ENCODE peak calls at places on chromosomes 4 and X, in six cellular contexts. One of them, this sample, is unnamed.

GRCh38 chrX:554271-554670 is 76.3 kb upstream of the SHOX start:
- DNase-seq in adipocyte: no peak
- DNase-seq in gastrocnemius medialis: no peak
- DNase-seq in NAMALWA: no peak
- DNase-seq in H1: peak; percentile 27
- DNase-seq in activated CD4-positive, CD25-positive, alpha-beta regulatory T cell: no peak
- DNase-seq in this sample: no peak

GRCh38 chr4:2359591-2360390 is 58.7 kb downstream of the ZFYVE28 start:
- DNase-seq in adipocyte: no peak
- DNase-seq in gastrocnemius medialis: no peak
- DNase-seq in NAMALWA: no peak
- DNase-seq in H1: no peak
- DNase-seq in activated CD4-positive, CD25-positive, alpha-beta regulatory T cell: no peak
- DNase-seq in this sample: no peak

GRCh38 chr4:152166567-152166966 is 369.3 kb downstream of the FBXW7 start:
- DNase-seq in adipocyte: peak; percentile 13
- DNase-seq in gastrocnemius medialis: no peak
- DNase-seq in NAMALWA: no peak
- DNase-seq in H1: peak; percentile 68
- DNase-seq in activated CD4-positive, CD25-positive, alpha-beta regulatory T cell: no peak
- DNase-seq in this sample: no peak

GRCh38 chr4:3342182-3342854 is 49.5 kb downstream of the RGS12 start:
- DNase-seq in adipocyte: peak; percentile 62
- DNase-seq in gastrocnemius medialis: no peak
- DNase-seq in NAMALWA: no peak
- DNase-seq in H1: no peak
- DNase-seq in activated CD4-positive, CD25-positive, alpha-beta regulatory T cell: no peak
- DNase-seq in this sample: no peak

GRCh38 chrX:132118361-132118760 is 9.5 kb downstream of the FRMD7 start:
- DNase-seq in adipocyte: no peak
- DNase-seq in gastrocnemius medialis: no peak
- DNase-seq in NAMALWA: peak; percentile 1
- DNase-seq in H1: peak; percentile 46
- DNase-seq in activated CD4-positive, CD25-positive, alpha-beta regulatory T cell: no peak
- DNase-seq in this sample: no peak

GRCh38 chr4:135185256-135185655 is 983.7 kb upstream of the PABPC4L start:
- DNase-seq in adipocyte: no peak
- DNase-seq in gastrocnemius medialis: no peak
- DNase-seq in NAMALWA: no peak
- DNase-seq in H1: peak; percentile 61
- DNase-seq in activated CD4-positive, CD25-positive, alpha-beta regulatory T cell: no peak
- DNase-seq in this sample: no peak

GRCh38 chr4:36841583-36842326 is 402.8 kb upstream of the NWD2 start:
- DNase-seq in adipocyte: no peak
- DNase-seq in gastrocnemius medialis: no peak
- DNase-seq in NAMALWA: no peak
- DNase-seq in H1: no peak
- DNase-seq in activated CD4-positive, CD25-positive, alpha-beta regulatory T cell: no peak
- DNase-seq in this sample: no peak

GRCh38 chrX:85037114-85037513 is 33.4 kb downstream of the APOOL start:
- DNase-seq in adipocyte: no peak
- DNase-seq in gastrocnemius medialis: no peak
- DNase-seq in NAMALWA: no peak
- DNase-seq in H1: no peak
- DNase-seq in activated CD4-positive, CD25-positive, alpha-beta regulatory T cell: no peak
- DNase-seq in this sample: no peak

GRCh38 chr4:146638801-146639351 is at the start of gene POU4F2:
- DNase-seq in adipocyte: peak; percentile 52
- DNase-seq in gastrocnemius medialis: no peak
- DNase-seq in NAMALWA: no peak
- DNase-seq in H1: peak; percentile 83
- DNase-seq in activated CD4-positive, CD25-positive, alpha-beta regulatory T cell: no peak
- DNase-seq in this sample: no peak

GRCh38 chr4:109303141-109303499 is 662 bp upstream of the COL25A1 start:
- DNase-seq in adipocyte: peak; percentile 19
- DNase-seq in gastrocnemius medialis: no peak
- DNase-seq in NAMALWA: no peak
- DNase-seq in H1: no peak
- DNase-seq in activated CD4-positive, CD25-positive, alpha-beta regulatory T cell: no peak
- DNase-seq in this sample: peak; percentile 40

GRCh38 chrX:46647251-46647650 is 73.7 kb downstream of the CHST7 start:
- DNase-seq in adipocyte: peak; percentile 35
- DNase-seq in gastrocnemius medialis: no peak
- DNase-seq in NAMALWA: no peak
- DNase-seq in H1: no peak
- DNase-seq in activated CD4-positive, CD25-positive, alpha-beta regulatory T cell: no peak
- DNase-seq in this sample: no peak

GRCh38 chrX:151970661-151971060 is 3.8 kb downstream of the GABRE start:
- DNase-seq in adipocyte: peak; percentile 67
- DNase-seq in gastrocnemius medialis: peak; percentile 32
- DNase-seq in NAMALWA: no peak
- DNase-seq in H1: no peak
- DNase-seq in activated CD4-positive, CD25-positive, alpha-beta regulatory T cell: no peak
- DNase-seq in this sample: peak; percentile 79

GRCh38 chrX:129678176-129678880 is 23.6 kb upstream of the APLN start:
- DNase-seq in adipocyte: no peak
- DNase-seq in gastrocnemius medialis: no peak
- DNase-seq in NAMALWA: no peak
- DNase-seq in H1: no peak
- DNase-seq in activated CD4-positive, CD25-positive, alpha-beta regulatory T cell: peak; percentile 31
- DNase-seq in this sample: peak; percentile 62

GRCh38 chrX:8815460-8816065 is 14.4 kb upstream of the FAM9A start:
- DNase-seq in adipocyte: peak; percentile 75
- DNase-seq in gastrocnemius medialis: no peak
- DNase-seq in NAMALWA: peak; percentile 67
- DNase-seq in H1: no peak
- DNase-seq in activated CD4-positive, CD25-positive, alpha-beta regulatory T cell: no peak
- DNase-seq in this sample: no peak

GRCh38 chr4:89438102-89438831 is 130.7 kb upstream of the GPRIN3 start:
- DNase-seq in adipocyte: peak; percentile 53
- DNase-seq in gastrocnemius medialis: no peak
- DNase-seq in NAMALWA: peak; percentile 65
- DNase-seq in H1: peak; percentile 78
- DNase-seq in activated CD4-positive, CD25-positive, alpha-beta regulatory T cell: peak; percentile 2
- DNase-seq in this sample: peak; percentile 44

GRCh38 chr4:145709336-145709735 is 29.4 kb downstream of the C4orf51 start:
- DNase-seq in adipocyte: no peak
- DNase-seq in gastrocnemius medialis: no peak
- DNase-seq in NAMALWA: no peak
- DNase-seq in H1: no peak
- DNase-seq in activated CD4-positive, CD25-positive, alpha-beta regulatory T cell: no peak
- DNase-seq in this sample: peak; percentile 60

GRCh38 chr4:61202100-61202637 is 2.0 kb downstream of the ADGRL3 start:
- DNase-seq in adipocyte: peak; percentile 42
- DNase-seq in gastrocnemius medialis: no peak
- DNase-seq in NAMALWA: no peak
- DNase-seq in H1: peak; percentile 60
- DNase-seq in activated CD4-positive, CD25-positive, alpha-beta regulatory T cell: no peak
- DNase-seq in this sample: no peak

GRCh38 chr4:102420563-102421221 is 75.4 kb upstream of the SLC39A8 start:
- DNase-seq in adipocyte: peak; percentile 59
- DNase-seq in gastrocnemius medialis: no peak
- DNase-seq in NAMALWA: no peak
- DNase-seq in H1: no peak
- DNase-seq in activated CD4-positive, CD25-positive, alpha-beta regulatory T cell: no peak
- DNase-seq in this sample: no peak

GRCh38 chr4:160318567-160319220 is 1215.8 kb downstream of the RAPGEF2 start:
- DNase-seq in adipocyte: no peak
- DNase-seq in gastrocnemius medialis: no peak
- DNase-seq in NAMALWA: no peak
- DNase-seq in H1: no peak
- DNase-seq in activated CD4-positive, CD25-positive, alpha-beta regulatory T cell: no peak
- DNase-seq in this sample: no peak

GRCh38 chr4:52560844-52561280 is 98.2 kb downstream of the USP46 start:
- DNase-seq in adipocyte: peak; percentile 18
- DNase-seq in gastrocnemius medialis: no peak
- DNase-seq in NAMALWA: no peak
- DNase-seq in H1: no peak
- DNase-seq in activated CD4-positive, CD25-positive, alpha-beta regulatory T cell: no peak
- DNase-seq in this sample: no peak

GRCh38 chrX:150635952-150636351 is 57.2 kb upstream of the MTMR1 start:
- DNase-seq in adipocyte: peak; percentile 30
- DNase-seq in gastrocnemius medialis: no peak
- DNase-seq in NAMALWA: no peak
- DNase-seq in H1: no peak
- DNase-seq in activated CD4-positive, CD25-positive, alpha-beta regulatory T cell: no peak
- DNase-seq in this sample: no peak

GRCh38 chrX:97597954-97598353 is 714.2 kb downstream of the RPA4 start:
- DNase-seq in adipocyte: no peak
- DNase-seq in gastrocnemius medialis: no peak
- DNase-seq in NAMALWA: no peak
- DNase-seq in H1: no peak
- DNase-seq in activated CD4-positive, CD25-positive, alpha-beta regulatory T cell: no peak
- DNase-seq in this sample: no peak

GRCh38 chrX:71301195-71301924 is at the start of gene ITGB1BP2:
- DNase-seq in adipocyte: peak; percentile 11
- DNase-seq in gastrocnemius medialis: peak; percentile 12
- DNase-seq in NAMALWA: no peak
- DNase-seq in H1: no peak
- DNase-seq in activated CD4-positive, CD25-positive, alpha-beta regulatory T cell: no peak
- DNase-seq in this sample: peak; percentile 25

GRCh38 chr4:73776363-73776762 is 36.0 kb downstream of the CXCL8 start:
- DNase-seq in adipocyte: peak; percentile 92
- DNase-seq in gastrocnemius medialis: peak; percentile 40
- DNase-seq in NAMALWA: no peak
- DNase-seq in H1: no peak
- DNase-seq in activated CD4-positive, CD25-positive, alpha-beta regulatory T cell: no peak
- DNase-seq in this sample: peak; percentile 37

GRCh38 chr4:3852751-3853150 is 86.6 kb downstream of the ADRA2C start:
- DNase-seq in adipocyte: no peak
- DNase-seq in gastrocnemius medialis: no peak
- DNase-seq in NAMALWA: no peak
- DNase-seq in H1: no peak
- DNase-seq in activated CD4-positive, CD25-positive, alpha-beta regulatory T cell: no peak
- DNase-seq in this sample: no peak

GRCh38 chrX:139924069-139924695 is 8.7 kb downstream of the ATP11C start:
- DNase-seq in adipocyte: no peak
- DNase-seq in gastrocnemius medialis: no peak
- DNase-seq in NAMALWA: no peak
- DNase-seq in H1: no peak
- DNase-seq in activated CD4-positive, CD25-positive, alpha-beta regulatory T cell: no peak
- DNase-seq in this sample: no peak

GRCh38 chr4:144650311-144650820 is 4.4 kb downstream of the HHIP start:
- DNase-seq in adipocyte: no peak
- DNase-seq in gastrocnemius medialis: no peak
- DNase-seq in NAMALWA: no peak
- DNase-seq in H1: no peak
- DNase-seq in activated CD4-positive, CD25-positive, alpha-beta regulatory T cell: no peak
- DNase-seq in this sample: no peak

GRCh38 chr4:181823183-181823582 is 420.0 kb upstream of the TENM3 start:
- DNase-seq in adipocyte: no peak
- DNase-seq in gastrocnemius medialis: no peak
- DNase-seq in NAMALWA: no peak
- DNase-seq in H1: no peak
- DNase-seq in activated CD4-positive, CD25-positive, alpha-beta regulatory T cell: no peak
- DNase-seq in this sample: no peak

GRCh38 chr4:8550691-8551090 is 29.5 kb upstream of the GPR78 start:
- DNase-seq in adipocyte: no peak
- DNase-seq in gastrocnemius medialis: no peak
- DNase-seq in NAMALWA: no peak
- DNase-seq in H1: no peak
- DNase-seq in activated CD4-positive, CD25-positive, alpha-beta regulatory T cell: no peak
- DNase-seq in this sample: no peak

GRCh38 chr4:140149851-140150635 is 3.9 kb downstream of the MAML3 start:
- DNase-seq in adipocyte: peak; percentile 76
- DNase-seq in gastrocnemius medialis: peak; percentile 79
- DNase-seq in NAMALWA: peak; percentile 86
- DNase-seq in H1: peak; percentile 73
- DNase-seq in activated CD4-positive, CD25-positive, alpha-beta regulatory T cell: peak; percentile 21
- DNase-seq in this sample: peak; percentile 90

GRCh38 chr4:11230888-11231287 is 197.8 kb downstream of the HS3ST1 start:
- DNase-seq in adipocyte: no peak
- DNase-seq in gastrocnemius medialis: no peak
- DNase-seq in NAMALWA: no peak
- DNase-seq in H1: no peak
- DNase-seq in activated CD4-positive, CD25-positive, alpha-beta regulatory T cell: no peak
- DNase-seq in this sample: no peak

GRCh38 chrX:133983974-133984578 is 1.3 kb downstream of the GPC3 start:
- DNase-seq in adipocyte: no peak
- DNase-seq in gastrocnemius medialis: no peak
- DNase-seq in NAMALWA: no peak
- DNase-seq in H1: peak; percentile 55
- DNase-seq in activated CD4-positive, CD25-positive, alpha-beta regulatory T cell: no peak
- DNase-seq in this sample: no peak

GRCh38 chr4:24689212-24689611 is 104.9 kb upstream of the DHX15 start:
- DNase-seq in adipocyte: no peak
- DNase-seq in gastrocnemius medialis: no peak
- DNase-seq in NAMALWA: no peak
- DNase-seq in H1: no peak
- DNase-seq in activated CD4-positive, CD25-positive, alpha-beta regulatory T cell: no peak
- DNase-seq in this sample: no peak